ENCODE peak calls at places on chromosomes 13 and 19, in five cellular contexts. F, V, M, I and O are unnamed samples.

GRCh38 chr19:11423804-11424318 is 4.7 kb upstream of the RGL3 start:
- DNase-seq in M (no peak), I (no peak), F (no peak), V (no peak), O (no peak)

GRCh38 chr13:81987159-81987558 is 1646.2 kb upstream of the SPRY2 start:
- DNase-seq in V (no peak), I (no peak), F (no peak), M (no peak), O (no peak)

GRCh38 chr13:111872475-111873150 is 194.3 kb upstream of the SOX1 start:
- DNase-seq in M (peak; percentile 38), V (no peak), F (no peak), I (no peak), O (no peak)

GRCh38 chr19:23116802-23117571 is at the start of gene ZNF730:
- DNase-seq in V (peak; percentile 87), I (peak; percentile 33), M (no peak), F (no peak), O (peak; percentile 82)

GRCh38 chr13:91572439-91572838 is 174.0 kb downstream of the GPC5 start:
- DNase-seq in M (no peak), F (no peak), I (no peak), V (no peak), O (peak; percentile 50)

GRCh38 chr19:50046649-50047503 is 21.1 kb downstream of the ZNF473 start:
- DNase-seq in F (no peak), V (peak; percentile 27), M (peak; percentile 66), I (peak; percentile 42), O (no peak)

GRCh38 chr13:113489549-113490495 is 689 bp downstream of the DCUN1D2 start:
- DNase-seq in I (no peak), V (peak; percentile 62), M (no peak), F (peak; percentile 46), O (peak; percentile 44)

GRCh38 chr13:44048326-44048725 is 168.6 kb downstream of the LACC1 start:
- DNase-seq in M (no peak), I (no peak), V (peak; percentile 21), F (no peak), O (peak; percentile 25)

GRCh38 chr13:45749026-45749759 is 47.1 kb downstream of the CBY2 start:
- DNase-seq in I (no peak), F (no peak), M (no peak), V (no peak), O (no peak)

GRCh38 chr13:99496322-99497142 is 4.7 kb upstream of the TM9SF2 start:
- DNase-seq in I (peak; percentile 35), M (peak; percentile 85), V (peak; percentile 20), F (peak; percentile 72), O (peak; percentile 30)

GRCh38 chr13:94169783-94170513 is 309.5 kb downstream of the DCT start:
- DNase-seq in F (no peak), I (no peak), M (no peak), V (peak; percentile 17), O (peak; percentile 50)

GRCh38 chr13:50529154-50529882 is 314.2 kb downstream of the DLEU7 start:
- DNase-seq in I (peak; percentile 89), V (peak; percentile 92), F (peak; percentile 72), M (peak; percentile 86), O (peak; percentile 96)

GRCh38 chr19:46950526-46951235 is 69.0 kb upstream of the NPAS1 start:
- DNase-seq in I (no peak), V (no peak), M (no peak), F (no peak), O (no peak)

GRCh38 chr19:44800461-44800860 is 8.4 kb upstream of the BCAM start:
- DNase-seq in I (peak; percentile 83), F (peak; percentile 86), V (peak; percentile 83), M (peak; percentile 83), O (peak; percentile 47)

GRCh38 chr13:21137696-21138095 is 38.7 kb downstream of the SKA3 start:
- DNase-seq in F (no peak), M (no peak), I (no peak), V (peak; percentile 34), O (peak; percentile 26)

GRCh38 chr19:6017576-6017975 is 39.6 kb upstream of the RANBP3 start:
- DNase-seq in V (no peak), F (no peak), M (no peak), I (no peak), O (no peak)

GRCh38 chr19:6011794-6012193 is 33.9 kb upstream of the RANBP3 start:
- DNase-seq in M (no peak), I (no peak), V (no peak), F (no peak), O (no peak)

GRCh38 chr19:6015841-6016545 is 38.1 kb upstream of the RANBP3 start:
- DNase-seq in I (no peak), V (no peak), M (no peak), F (no peak), O (no peak)

GRCh38 chr19:6012416-6013170 is 34.7 kb upstream of the RANBP3 start:
- DNase-seq in M (no peak), F (no peak), V (no peak), I (no peak), O (no peak)

GRCh38 chr19:6014551-6015135 is 36.7 kb upstream of the RANBP3 start:
- DNase-seq in I (no peak), M (no peak), F (no peak), V (no peak), O (no peak)
- H3K4me1 ChIP-seq in I (no peaks in the 10 kb centered on the region), M (no peaks in the 10 kb centered on the region), F (no peaks in the 10 kb centered on the region), V (no peaks in the 10 kb centered on the region), O (no peaks in the 10 kb centered on the region)

GRCh38 chr19:933553-933882 is 7.7 kb downstream of the ARID3A start:
- DNase-seq in M (no peak), V (no peak), I (no peak), F (no peak), O (no peak)
- H3K4me1 ChIP-seq in M (peaks cover 36% of the 10 kb centered on the region), V (peaks cover 8% of the 10 kb centered on the region), I (peaks cover 43% of the 10 kb centered on the region), F (peaks cover 29% of the 10 kb centered on the region), O (peaks cover 26% of the 10 kb centered on the region)

GRCh38 chr19:48722196-48722708 is 2.7 kb upstream of the MAMSTR start:
- DNase-seq in F (no peak), V (no peak), I (no peak), M (no peak), O (no peak)
- H3K4me1 ChIP-seq in F (peaks cover 11% of the 10 kb centered on the region), V (peaks cover 16% of the 10 kb centered on the region), I (peaks cover 90% of the 10 kb centered on the region), M (peaks cover 52% of the 10 kb centered on the region), O (peaks cover 2% of the 10 kb centered on the region)

DNA sequence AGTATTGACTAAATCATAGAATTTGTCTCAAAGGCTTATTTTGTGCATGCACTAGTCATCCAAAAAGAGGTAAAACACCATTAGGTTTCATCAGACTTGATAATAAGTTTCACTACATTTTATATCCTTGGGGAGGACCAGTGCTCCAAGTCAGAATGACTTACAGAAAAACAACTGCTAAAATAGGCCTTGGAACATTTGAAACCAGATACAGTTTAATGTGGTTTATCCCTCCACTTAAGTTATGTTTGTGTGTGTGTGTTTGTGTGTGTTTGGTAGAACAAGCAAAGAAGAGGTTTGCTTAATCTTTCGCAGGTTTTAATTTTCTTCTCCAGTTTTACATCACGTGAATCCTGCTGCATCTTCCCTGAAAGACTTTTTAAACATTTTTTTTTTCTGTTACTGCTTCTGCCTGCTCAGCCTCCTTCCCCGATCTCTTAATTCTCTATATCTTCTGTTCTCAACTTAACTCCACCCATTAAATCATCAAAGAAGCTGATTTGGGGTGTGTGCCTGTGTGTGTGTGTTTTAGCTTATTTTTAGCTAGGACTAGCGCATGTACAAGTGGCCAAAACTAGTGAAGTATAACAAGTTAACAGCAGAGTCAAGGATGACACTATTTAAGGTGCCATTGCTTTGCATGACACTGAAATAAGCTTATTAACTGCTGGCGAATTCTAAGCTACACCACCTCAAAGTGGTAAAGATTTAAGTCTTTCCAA is 570.7 kb downstream of the PCDH9 start:
- DNase-seq in V (peak; percentile 6), F (no peak), I (no peak), M (no peak), O (peak; percentile 18)
- H3K4me1 ChIP-seq in V (peaks cover 7% of the 10 kb centered on the region), F (no peaks in the 10 kb centered on the region), I (peaks cover 28% of the 10 kb centered on the region), M (peaks cover 13% of the 10 kb centered on the region), O (no peaks in the 10 kb centered on the region)

DNA sequence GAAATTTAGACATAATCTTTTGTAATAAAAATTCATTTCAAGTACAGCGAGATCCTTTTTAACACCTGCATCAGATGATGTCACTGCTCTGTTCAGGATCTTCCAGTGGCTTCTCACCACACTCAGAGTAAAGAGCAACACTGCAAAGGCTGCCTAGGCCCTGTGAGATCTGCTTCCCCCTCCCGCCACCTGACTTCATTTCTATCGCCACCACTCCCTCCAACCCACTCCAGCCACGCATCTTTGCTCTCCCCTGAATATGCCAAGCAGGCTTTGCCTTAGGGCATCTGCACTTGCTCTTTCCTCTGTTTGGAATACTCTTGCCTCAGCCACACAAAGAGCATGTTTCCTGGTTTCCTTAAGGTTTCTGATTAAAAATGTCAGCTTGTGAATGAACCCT is 58.3 kb downstream of the MBNL2 start:
- DNase-seq in I (no peak), F (no peak), M (no peak), V (no peak), O (no peak)
- H3K4me1 ChIP-seq in I (peaks cover 98% of the 10 kb centered on the region), F (peaks cover 7% of the 10 kb centered on the region), M (peaks cover 60% of the 10 kb centered on the region), V (no peaks in the 10 kb centered on the region), O (peaks cover 20% of the 10 kb centered on the region)

DNA sequence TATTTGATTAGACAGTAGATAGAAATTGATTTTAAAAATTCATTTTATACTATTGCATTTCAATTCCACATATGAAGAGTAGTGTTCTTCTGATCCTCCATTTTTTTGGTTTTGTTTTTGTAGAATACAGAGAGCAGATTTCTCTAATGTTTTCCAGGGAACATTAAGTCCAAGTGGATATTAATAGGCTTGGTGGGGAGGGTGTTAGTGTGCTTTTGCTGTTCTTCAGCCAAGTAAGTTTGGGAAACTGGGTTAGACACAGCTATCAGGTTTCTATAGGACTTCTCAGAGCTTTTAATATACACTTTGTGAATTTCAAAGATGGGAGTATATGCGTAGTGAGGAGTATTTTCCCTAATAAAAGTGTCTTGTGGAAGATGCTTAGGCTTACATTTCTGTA is 21.8 kb downstream of the NAA16 start:
- DNase-seq in V (no peak), F (no peak), I (no peak), M (no peak), O (peak; percentile 65)
- H3K4me1 ChIP-seq in V (peaks cover 9% of the 10 kb centered on the region), F (no peaks in the 10 kb centered on the region), I (peaks cover 54% of the 10 kb centered on the region), M (peaks cover 26% of the 10 kb centered on the region), O (no peaks in the 10 kb centered on the region)

GRCh38 chr19:4060621-4061177 is 6.0 kb downstream of the ZBTB7A start:
- DNase-seq in M (no peak), F (no peak), I (no peak), V (no peak), O (no peak)
- H3K4me1 ChIP-seq in M (peaks cover 70% of the 10 kb centered on the region), F (peaks cover 57% of the 10 kb centered on the region), I (peaks cover 74% of the 10 kb centered on the region), V (peaks cover 3% of the 10 kb centered on the region), O (peaks cover 52% of the 10 kb centered on the region)